ENCODE peak calls at places on chromosome 20, in ten cellular contexts. One of them, this sample, is unnamed.

GRCh38 chr20:45950330-45950646 is 15.8 kb downstream of the PCIF1 start:
- DNase-seq in fibroblast of the aortic adventitia: no peak
- DNase-seq in fibroblast of pulmonary artery: no peak
- DNase-seq in effector memory CD4-positive, alpha-beta T cell: no peak
- DNase-seq in activated T-cell treated with anti-CD3 and anti-CD28 coated beads for 1 hour: no peak
- DNase-seq in SW 1271: no peak
- DNase-seq in posterior cingulate gyrus: no peak
- DNase-seq in LoVo: no peak
- DNase-seq in skeletal muscle cell: no peak
- DNase-seq in activated naive CD4-positive, alpha-beta T cell: no peak
- DNase-seq in this sample: no peak

GRCh38 chr20:44720617-44720993 is 5.4 kb downstream of the CCN5 start:
- DNase-seq in fibroblast of the aortic adventitia: peak; percentile 80
- DNase-seq in activated T-cell treated with anti-CD3 and anti-CD28 coated beads for 1 hour: no peak
- DNase-seq in LoVo: peak; percentile 31
- DNase-seq in skeletal muscle cell: no peak
- DNase-seq in posterior cingulate gyrus: no peak
- DNase-seq in activated naive CD4-positive, alpha-beta T cell: no peak
- DNase-seq in fibroblast of pulmonary artery: peak; percentile 69
- DNase-seq in SW 1271: peak; percentile 59
- DNase-seq in effector memory CD4-positive, alpha-beta T cell: no peak
- DNase-seq in this sample: peak; percentile 89

GRCh38 chr20:64049887-64050260 is 435 bp upstream of the SOX18 start:
- DNase-seq in fibroblast of the aortic adventitia: no peak
- DNase-seq in activated naive CD4-positive, alpha-beta T cell: no peak
- DNase-seq in effector memory CD4-positive, alpha-beta T cell: no peak
- DNase-seq in SW 1271: no peak
- DNase-seq in skeletal muscle cell: no peak
- DNase-seq in activated T-cell treated with anti-CD3 and anti-CD28 coated beads for 1 hour: no peak
- DNase-seq in LoVo: no peak
- DNase-seq in posterior cingulate gyrus: no peak
- DNase-seq in fibroblast of pulmonary artery: no peak
- DNase-seq in this sample: no peak

GRCh38 chr20:41726727-41727126 is 108.5 kb upstream of the CHD6 start:
- DNase-seq in effector memory CD4-positive, alpha-beta T cell: no peak
- DNase-seq in fibroblast of the aortic adventitia: no peak
- DNase-seq in LoVo: no peak
- DNase-seq in posterior cingulate gyrus: no peak
- DNase-seq in SW 1271: no peak
- DNase-seq in activated T-cell treated with anti-CD3 and anti-CD28 coated beads for 1 hour: no peak
- DNase-seq in fibroblast of pulmonary artery: no peak
- DNase-seq in skeletal muscle cell: no peak
- DNase-seq in activated naive CD4-positive, alpha-beta T cell: no peak
- DNase-seq in this sample: no peak

GRCh38 chr20:24782221-24782620 is 166.8 kb upstream of the CST7 start:
- DNase-seq in activated naive CD4-positive, alpha-beta T cell: no peak
- DNase-seq in posterior cingulate gyrus: no peak
- DNase-seq in effector memory CD4-positive, alpha-beta T cell: no peak
- DNase-seq in fibroblast of the aortic adventitia: no peak
- DNase-seq in LoVo: no peak
- DNase-seq in skeletal muscle cell: no peak
- DNase-seq in activated T-cell treated with anti-CD3 and anti-CD28 coated beads for 1 hour: no peak
- DNase-seq in SW 1271: no peak
- DNase-seq in fibroblast of pulmonary artery: no peak
- DNase-seq in this sample: no peak

GRCh38 chr20:45336530-45337366 is 11.5 kb downstream of the SDC4 start:
- DNase-seq in activated T-cell treated with anti-CD3 and anti-CD28 coated beads for 1 hour: no peak
- DNase-seq in fibroblast of the aortic adventitia: peak; percentile 84
- DNase-seq in LoVo: no peak
- DNase-seq in effector memory CD4-positive, alpha-beta T cell: no peak
- DNase-seq in activated naive CD4-positive, alpha-beta T cell: no peak
- DNase-seq in fibroblast of pulmonary artery: peak; percentile 71
- DNase-seq in skeletal muscle cell: peak; percentile 71
- DNase-seq in posterior cingulate gyrus: no peak
- DNase-seq in SW 1271: no peak
- DNase-seq in this sample: peak; percentile 83

GRCh38 chr20:19327401-19327800 is 115.0 kb downstream of the SLC24A3 start:
- DNase-seq in posterior cingulate gyrus: no peak
- DNase-seq in fibroblast of the aortic adventitia: no peak
- DNase-seq in activated T-cell treated with anti-CD3 and anti-CD28 coated beads for 1 hour: no peak
- DNase-seq in activated naive CD4-positive, alpha-beta T cell: no peak
- DNase-seq in skeletal muscle cell: no peak
- DNase-seq in effector memory CD4-positive, alpha-beta T cell: no peak
- DNase-seq in LoVo: no peak
- DNase-seq in SW 1271: no peak
- DNase-seq in fibroblast of pulmonary artery: no peak
- DNase-seq in this sample: no peak

GRCh38 chr20:62284448-62284847 is 18.3 kb upstream of the ADRM1 start:
- DNase-seq in fibroblast of the aortic adventitia: no peak
- DNase-seq in SW 1271: no peak
- DNase-seq in activated T-cell treated with anti-CD3 and anti-CD28 coated beads for 1 hour: no peak
- DNase-seq in LoVo: no peak
- DNase-seq in skeletal muscle cell: no peak
- DNase-seq in activated naive CD4-positive, alpha-beta T cell: no peak
- DNase-seq in effector memory CD4-positive, alpha-beta T cell: no peak
- DNase-seq in posterior cingulate gyrus: no peak
- DNase-seq in fibroblast of pulmonary artery: no peak
- DNase-seq in this sample: no peak

GRCh38 chr20:219290-220115 is 7.6 kb upstream of the DEFB129 start:
- DNase-seq in effector memory CD4-positive, alpha-beta T cell: no peak
- DNase-seq in skeletal muscle cell: no peak
- DNase-seq in activated T-cell treated with anti-CD3 and anti-CD28 coated beads for 1 hour: no peak
- DNase-seq in LoVo: no peak
- DNase-seq in SW 1271: no peak
- DNase-seq in posterior cingulate gyrus: no peak
- DNase-seq in activated naive CD4-positive, alpha-beta T cell: no peak
- DNase-seq in fibroblast of pulmonary artery: peak; percentile 21
- DNase-seq in fibroblast of the aortic adventitia: peak; percentile 11
- DNase-seq in this sample: peak; percentile 15

GRCh38 chr20:43840382-43841070 is 74.1 kb upstream of the TOX2 start:
- DNase-seq in activated naive CD4-positive, alpha-beta T cell: no peak
- DNase-seq in effector memory CD4-positive, alpha-beta T cell: no peak
- DNase-seq in SW 1271: no peak
- DNase-seq in activated T-cell treated with anti-CD3 and anti-CD28 coated beads for 1 hour: peak; percentile 12
- DNase-seq in posterior cingulate gyrus: no peak
- DNase-seq in fibroblast of the aortic adventitia: peak; percentile 13
- DNase-seq in skeletal muscle cell: no peak
- DNase-seq in fibroblast of pulmonary artery: peak; percentile 27
- DNase-seq in LoVo: no peak
- DNase-seq in this sample: no peak

GRCh38 chr20:64110411-64111068 is 3.2 kb upstream of the NPBWR2 start:
- DNase-seq in fibroblast of pulmonary artery: no peak
- DNase-seq in activated T-cell treated with anti-CD3 and anti-CD28 coated beads for 1 hour: no peak
- DNase-seq in effector memory CD4-positive, alpha-beta T cell: no peak
- DNase-seq in skeletal muscle cell: no peak
- DNase-seq in activated naive CD4-positive, alpha-beta T cell: no peak
- DNase-seq in fibroblast of the aortic adventitia: no peak
- DNase-seq in LoVo: no peak
- DNase-seq in SW 1271: no peak
- DNase-seq in posterior cingulate gyrus: no peak
- DNase-seq in this sample: no peak

GRCh38 chr20:62723351-62723750 is 14.7 kb downstream of the NTSR1 start:
- DNase-seq in SW 1271: no peak
- DNase-seq in fibroblast of the aortic adventitia: peak; percentile 32
- DNase-seq in posterior cingulate gyrus: no peak
- DNase-seq in skeletal muscle cell: no peak
- DNase-seq in fibroblast of pulmonary artery: no peak
- DNase-seq in activated T-cell treated with anti-CD3 and anti-CD28 coated beads for 1 hour: no peak
- DNase-seq in activated naive CD4-positive, alpha-beta T cell: no peak
- DNase-seq in effector memory CD4-positive, alpha-beta T cell: no peak
- DNase-seq in LoVo: no peak
- DNase-seq in this sample: peak; percentile 72

GRCh38 chr20:23631981-23632710 is 5.6 kb downstream of the CST3 start:
- DNase-seq in activated T-cell treated with anti-CD3 and anti-CD28 coated beads for 1 hour: no peak
- DNase-seq in SW 1271: no peak
- DNase-seq in effector memory CD4-positive, alpha-beta T cell: no peak
- DNase-seq in fibroblast of pulmonary artery: no peak
- DNase-seq in activated naive CD4-positive, alpha-beta T cell: no peak
- DNase-seq in fibroblast of the aortic adventitia: no peak
- DNase-seq in posterior cingulate gyrus: no peak
- DNase-seq in LoVo: no peak
- DNase-seq in skeletal muscle cell: no peak
- DNase-seq in this sample: no peak

GRCh38 chr20:18991012-18991411 is 177.4 kb downstream of the SCP2D1 start:
- DNase-seq in effector memory CD4-positive, alpha-beta T cell: no peak
- DNase-seq in skeletal muscle cell: no peak
- DNase-seq in SW 1271: no peak
- DNase-seq in activated naive CD4-positive, alpha-beta T cell: no peak
- DNase-seq in fibroblast of the aortic adventitia: no peak
- DNase-seq in posterior cingulate gyrus: no peak
- DNase-seq in LoVo: no peak
- DNase-seq in activated T-cell treated with anti-CD3 and anti-CD28 coated beads for 1 hour: no peak
- DNase-seq in fibroblast of pulmonary artery: no peak
- DNase-seq in this sample: no peak

GRCh38 chr20:23193985-23194384 is 107.9 kb upstream of the CD93 start:
- DNase-seq in fibroblast of the aortic adventitia: peak; percentile 33
- DNase-seq in activated naive CD4-positive, alpha-beta T cell: no peak
- DNase-seq in SW 1271: no peak
- DNase-seq in LoVo: no peak
- DNase-seq in skeletal muscle cell: no peak
- DNase-seq in effector memory CD4-positive, alpha-beta T cell: no peak
- DNase-seq in activated T-cell treated with anti-CD3 and anti-CD28 coated beads for 1 hour: no peak
- DNase-seq in posterior cingulate gyrus: no peak
- DNase-seq in fibroblast of pulmonary artery: peak; percentile 25
- DNase-seq in this sample: no peak

GRCh38 chr20:1005452-1006027 is 3.4 kb upstream of the RSPO4 start:
- DNase-seq in posterior cingulate gyrus: no peak
- DNase-seq in skeletal muscle cell: no peak
- DNase-seq in fibroblast of pulmonary artery: peak; percentile 26
- DNase-seq in LoVo: peak; percentile 18
- DNase-seq in effector memory CD4-positive, alpha-beta T cell: no peak
- DNase-seq in activated naive CD4-positive, alpha-beta T cell: no peak
- DNase-seq in activated T-cell treated with anti-CD3 and anti-CD28 coated beads for 1 hour: no peak
- DNase-seq in fibroblast of the aortic adventitia: no peak
- DNase-seq in SW 1271: peak; percentile 24
- DNase-seq in this sample: peak; percentile 80

GRCh38 chr20:40763646-40764295 is 74.7 kb upstream of the MAFB start:
- DNase-seq in skeletal muscle cell: no peak
- DNase-seq in activated naive CD4-positive, alpha-beta T cell: no peak
- DNase-seq in SW 1271: no peak
- DNase-seq in fibroblast of pulmonary artery: no peak
- DNase-seq in activated T-cell treated with anti-CD3 and anti-CD28 coated beads for 1 hour: no peak
- DNase-seq in posterior cingulate gyrus: peak; percentile 59
- DNase-seq in effector memory CD4-positive, alpha-beta T cell: no peak
- DNase-seq in fibroblast of the aortic adventitia: peak; percentile 34
- DNase-seq in LoVo: no peak
- DNase-seq in this sample: no peak

GRCh38 chr20:34437330-34437986 is 74.4 kb downstream of the ITCH start:
- DNase-seq in skeletal muscle cell: peak; percentile 8
- DNase-seq in SW 1271: no peak
- DNase-seq in activated T-cell treated with anti-CD3 and anti-CD28 coated beads for 1 hour: no peak
- DNase-seq in activated naive CD4-positive, alpha-beta T cell: no peak
- DNase-seq in LoVo: no peak
- DNase-seq in posterior cingulate gyrus: no peak
- DNase-seq in effector memory CD4-positive, alpha-beta T cell: no peak
- DNase-seq in fibroblast of pulmonary artery: peak; percentile 75
- DNase-seq in fibroblast of the aortic adventitia: peak; percentile 28
- DNase-seq in this sample: no peak

GRCh38 chr20:24970030-24970553 is 21.0 kb downstream of the CST7 start:
- DNase-seq in fibroblast of the aortic adventitia: no peak
- DNase-seq in effector memory CD4-positive, alpha-beta T cell: no peak
- DNase-seq in posterior cingulate gyrus: no peak
- DNase-seq in LoVo: no peak
- DNase-seq in fibroblast of pulmonary artery: no peak
- DNase-seq in activated naive CD4-positive, alpha-beta T cell: no peak
- DNase-seq in skeletal muscle cell: no peak
- DNase-seq in SW 1271: no peak
- DNase-seq in activated T-cell treated with anti-CD3 and anti-CD28 coated beads for 1 hour: no peak
- DNase-seq in this sample: no peak

GRCh38 chr20:676315-676937 is 824 bp upstream of the SCRT2 start:
- DNase-seq in fibroblast of pulmonary artery: no peak
- DNase-seq in activated T-cell treated with anti-CD3 and anti-CD28 coated beads for 1 hour: no peak
- DNase-seq in LoVo: no peak
- DNase-seq in activated naive CD4-positive, alpha-beta T cell: no peak
- DNase-seq in posterior cingulate gyrus: no peak
- DNase-seq in effector memory CD4-positive, alpha-beta T cell: no peak
- DNase-seq in fibroblast of the aortic adventitia: no peak
- DNase-seq in skeletal muscle cell: no peak
- DNase-seq in SW 1271: no peak
- DNase-seq in this sample: no peak

GRCh38 chr20:40192529-40192928 is 496.5 kb downstream of the MAFB start:
- DNase-seq in LoVo: no peak
- DNase-seq in activated T-cell treated with anti-CD3 and anti-CD28 coated beads for 1 hour: no peak
- DNase-seq in SW 1271: no peak
- DNase-seq in fibroblast of the aortic adventitia: no peak
- DNase-seq in posterior cingulate gyrus: no peak
- DNase-seq in effector memory CD4-positive, alpha-beta T cell: no peak
- DNase-seq in activated naive CD4-positive, alpha-beta T cell: no peak
- DNase-seq in skeletal muscle cell: no peak
- DNase-seq in fibroblast of pulmonary artery: no peak
- DNase-seq in this sample: no peak